ENCODE peak calls at places on chromosome 21, in ten cellular contexts. O is iris pigment epithelial cell; K is NCI-H2081; E is HFF-Myc; U is stimulated activated naive B cell treated with anti-CD40 and anti-IgM and Interleukin-4, amounts not matched to agents 10 μg/mL and 1 μg/mL and 100 μg/mL, for 72 hours; D is neural crest cell; B is PC-3; S is HT1080; H is nucleus accumbens; C is lung. F is an unnamed sample.

GRCh38 chr21:40618216-40618615 is 228.7 kb downstream of the DSCAM start:
- DNase-seq in O (no peak), K (no peak), E (no peak), U (no peak), D (no peak), B (no peak), S (no peak), H (no peak), C (no peak), F (peak; percentile 50)

GRCh38 chr21:44886113-44887075 is 12.9 kb upstream of the PTTG1IP start:
- DNase-seq in O (no peak), K (no peak), E (no peak), U (no peak), D (no peak), B (no peak), S (no peak), H (no peak), C (no peak), F (no peak)

GRCh38 chr21:17765207-17765606 is 53.9 kb downstream of the C21orf91 start:
- DNase-seq in O (no peak), K (no peak), E (no peak), U (no peak), D (no peak), B (no peak), S (no peak), H (no peak), C (no peak), F (no peak)

GRCh38 chr21:39885119-39885848 is 18.0 kb downstream of the PCP4 start:
- DNase-seq in O (no peak), K (peak; percentile 87), E (no peak), U (no peak), D (peak; percentile 22), B (no peak), S (no peak), H (peak; percentile 75), C (no peak), F (no peak)

GRCh38 chr21:42032968-42033367 is 22.8 kb upstream of the ZBTB21 start:
- DNase-seq in O (no peak), K (no peak), E (no peak), U (no peak), D (no peak), B (no peak), S (no peak), H (no peak), C (no peak), F (no peak)

GRCh38 chr21:34602061-34602460 is 12.9 kb downstream of the RCAN1 start:
- DNase-seq in O (no peak), K (no peak), E (no peak), U (no peak), D (no peak), B (no peak), S (no peak), H (peak; percentile 6), C (no peak), F (no peak)

GRCh38 chr21:33266784-33267135 is 593 bp downstream of the IL10RB start:
- DNase-seq in O (no peak), K (no peak), E (no peak), U (no peak), D (no peak), B (no peak), S (no peak), H (no peak), C (no peak), F (no peak)

GRCh38 chr21:43858806-43859648 is 6.0 kb upstream of the AGPAT3 start:
- DNase-seq in O (no peak), K (no peak), E (no peak), U (no peak), D (no peak), B (no peak), S (no peak), H (no peak), C (no peak), F (no peak)

GRCh38 chr21:42007541-42007940 is 2.6 kb downstream of the ZBTB21 start:
- DNase-seq in O (no peak), K (no peak), E (no peak), U (no peak), D (no peak), B (no peak), S (no peak), H (no peak), C (no peak), F (no peak)

GRCh38 chr21:16409341-16409740 is 679.6 kb downstream of the USP25 start:
- DNase-seq in O (no peak), K (no peak), E (no peak), U (no peak), D (no peak), B (no peak), S (no peak), H (no peak), C (no peak), F (no peak)

GRCh38 chr21:41501919-41502318 is 6.0 kb downstream of the TMPRSS2 start:
- DNase-seq in O (no peak), K (no peak), E (no peak), U (no peak), D (no peak), B (peak; percentile 80), S (peak; percentile 45), H (no peak), C (no peak), F (no peak)